ENCODE peak calls at places on chromosomes 4 and X, in four cellular contexts. I is adrenal gland, T is esophagus squamous epithelium, M is fibroblast of mammary gland. W is an unnamed sample.

GRCh38 chr4:40178672-40179071 is 18.2 kb upstream of the RHOH start:
- DNase-seq in I (no peak), T (no peak), M (no peak), W (no peak)

GRCh38 chr4:159117968-159118367 is 15.1 kb downstream of the RAPGEF2 start:
- DNase-seq in I (no peak), T (no peak), M (no peak), W (no peak)

GRCh38 chrX:11629593-11630211 is 36.0 kb downstream of the ARHGAP6 start:
- DNase-seq in I (no peak), T (no peak), M (peak; percentile 89), W (peak; percentile 91)

GRCh38 chr4:182749768-182750167 is 167.4 kb downstream of the DCTD start:
- DNase-seq in I (no peak), T (no peak), M (no peak), W (no peak)

GRCh38 chr4:122224348-122224747 is 72.2 kb downstream of the BLTP1 start:
- DNase-seq in I (no peak), T (no peak), M (peak; percentile 13), W (peak; percentile 11)

GRCh38 chrX:123330229-123330942 is 146.3 kb downstream of the GRIA3 start:
- DNase-seq in I (no peak), T (no peak), M (no peak), W (no peak)

GRCh38 chr4:137471461-137471860 is 60.8 kb downstream of the PCDH18 start:
- DNase-seq in I (no peak), T (no peak), M (peak; percentile 51), W (no peak)

GRCh38 chr4:30714408-30715031 is 5.6 kb upstream of the PCDH7 start:
- DNase-seq in I (no peak), T (no peak), M (peak; percentile 55), W (no peak)

GRCh38 chrX:3160771-3161170 is 119.5 kb downstream of the ARSF start:
- DNase-seq in I (no peak), T (no peak), M (no peak), W (no peak)
- H3K4me3 ChIP-seq in I (no peak overlapping the region), T (no peak overlapping the region), M (no peak overlapping the region), W (no peak overlapping the region)

GRCh38 chrX:44903107-44903506 is 30.1 kb downstream of the KDM6A start:
- DNase-seq in I (no peak), T (no peak), M (peak; percentile 89), W (peak; percentile 4)

GRCh38 chrX:44903842-44904530 is 31.0 kb downstream of the KDM6A start:
- DNase-seq in I (no peak), T (no peak), M (no peak), W (no peak)

GRCh38 chrX:44906542-44906941 is 33.6 kb downstream of the KDM6A start:
- DNase-seq in I (no peak), T (no peak), M (no peak), W (no peak)

GRCh38 chrX:44906041-44906440 is 33.1 kb downstream of the KDM6A start:
- DNase-seq in I (no peak), T (no peak), M (no peak), W (no peak)

GRCh38 chrX:44904542-44905115 is 31.6 kb downstream of the KDM6A start:
- DNase-seq in I (no peak), T (no peak), M (no peak), W (peak; percentile 13)
- TF ChIP-seq CTCF in I (no peak), T (no peak), M (peak; percentile 34), W (peak; percentile 49)

DNA sequence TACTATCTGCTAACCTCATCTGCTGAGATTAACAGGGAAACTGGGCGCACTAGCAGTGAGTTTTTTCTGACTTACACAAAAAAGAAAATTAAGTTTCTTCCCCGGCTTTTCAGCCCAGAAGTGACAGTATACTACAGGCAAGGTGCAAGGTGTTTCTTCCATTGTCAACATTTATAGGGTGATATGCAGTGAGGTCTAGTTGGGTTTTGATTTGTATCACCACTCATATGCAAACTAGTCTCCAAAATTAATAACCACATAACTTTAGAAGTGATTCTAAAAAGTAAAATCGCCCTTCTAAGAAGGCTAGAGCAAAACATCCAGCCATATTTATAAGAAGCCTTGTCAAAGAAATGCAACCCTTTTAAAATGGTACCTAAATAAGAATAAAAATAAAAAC is 640.1 kb downstream of the ARAP2 start:
- DNase-seq in I (no peak), T (no peak), M (no peak), W (no peak)
- H3K4me3 ChIP-seq in I (no peak overlapping the region), T (no peak overlapping the region), M (no peak overlapping the region), W (no peak overlapping the region)

GRCh38 chr4:20219526-20219925 is 32.2 kb upstream of the SLIT2 start:
- DNase-seq in I (no peak), T (no peak), M (peak; percentile 19), W (no peak)

GRCh38 chr4:20217521-20217920 is 34.2 kb upstream of the SLIT2 start:
- DNase-seq in I (no peak), T (no peak), M (peak; percentile 13), W (no peak)

GRCh38 chr4:20217951-20218350 is 33.8 kb upstream of the SLIT2 start:
- DNase-seq in I (no peak), T (no peak), M (no peak), W (no peak)
- TF ChIP-seq CTCF in I (no peak), T (no peak), M (no peak), W (no peak)

GRCh38 chrX:69546417-69546816 is 42.3 kb downstream of the NALF2 start:
- DNase-seq in I (no peak), T (no peak), M (no peak), W (no peak)
- H3K4me3 ChIP-seq in I (no peak overlapping the region), T (no peak overlapping the region), M (no peak overlapping the region), W (no peak overlapping the region)

GRCh38 chr4:64822405-64822804 is 413.2 kb upstream of the TECRL start:
- DNase-seq in I (no peak), T (no peak), M (no peak), W (no peak)
- TF ChIP-seq CTCF in I (no peak), T (no peak), M (no peak), W (no peak)

GRCh38 chrX:106613277-106613676 is 1.5 kb downstream of the RADX start:
- DNase-seq in I (no peak), T (no peak), M (no peak), W (no peak)
- H3K4me3 ChIP-seq in I (no peak overlapping the region), T (peak overlapping the region; percentile 66), M (no peak overlapping the region), W (peak overlapping the region; percentile 55)